ENCODE peak calls at places on chromosomes 5 and 9, in eight cellular contexts. P is ascending aorta; M is GM13976; A is uterus; X is stimulated activated CD4-positive, alpha-beta T cell treated with anti-CD3 and anti-CD28 coated beads, Interleukin-1b, Interleukin-23, amount 100 ng/mL, for 4 hours; L is stimulated activated CD8-positive, alpha-beta memory T cell treated with anti-CD3 and anti-CD28 coated beads, Interleukin-7, amount 100 ng/mL, for 4 hours; C is naive thymus-derived CD4-positive, alpha-beta T cell; W is DMS153. H is an unnamed sample.

GRCh38 chr5:146032911-146033310 is 72.5 kb downstream of the PLAC8L1 start:
- DNase-seq in A (no peak), M (no peak), W (no peak), X (no peak), L (no peak), C (no peak), P (no peak), H (no peak)

GRCh38 chr9:18580146-18580545 is 106.2 kb downstream of the ADAMTSL1 start:
- DNase-seq in L (no peak), M (no peak), W (no peak), A (no peak), P (no peak), X (no peak), C (no peak), H (no peak)

GRCh38 chr5:56269216-56269927 is 36.2 kb upstream of the ANKRD55 start:
- DNase-seq in L (no peak), M (peak), W (no peak), C (peak), P (no peak), X (no peak), A (peak), H (no peak)

GRCh38 chr5:153476767-153477166 is 13.7 kb upstream of the GRIA1 start:
- DNase-seq in M (no peak), C (no peak), P (no peak), L (no peak), A (no peak), W (no peak), X (no peak), H (no peak)

GRCh38 chr5:137085206-137085605 is 413.9 kb downstream of the SPOCK1 start:
- DNase-seq in P (no peak), A (no peak), C (no peak), W (no peak), L (no peak), M (no peak), X (no peak), H (no peak)

GRCh38 chr5:115685966-115686691 is 60.3 kb upstream of the TMED7 start:
- DNase-seq in A (peak), W (no peak), C (no peak), M (no peak), X (no peak), P (peak), L (no peak), H (no peak)

GRCh38 chr9:133729646-133730281 is 8.4 kb downstream of the SARDH start:
- DNase-seq in X (no peak), C (no peak), P (peak), W (no peak), A (no peak), L (no peak), M (no peak), H (no peak)

GRCh38 chr5:98110270-98110669 is 663.2 kb upstream of the RGMB start:
- DNase-seq in M (no peak), C (no peak), X (no peak), A (no peak), P (no peak), W (no peak), L (no peak), H (no peak)

GRCh38 chr5:36502608-36503007 is 103.8 kb upstream of the SLC1A3 start:
- DNase-seq in W (no peak), L (no peak), P (no peak), C (no peak), M (no peak), A (no peak), X (no peak), H (no peak)

GRCh38 chr5:176334031-176334770 is 27.4 kb downstream of the KIAA1191 start:
- DNase-seq in L (no peak), C (no peak), W (no peak), P (no peak), M (no peak), A (no peak), X (no peak), H (no peak)

GRCh38 chr5:1443145-1443543 is 2.1 kb downstream of the SLC6A3 start:
- DNase-seq in L (no peak), A (no peak), X (no peak), M (no peak), C (no peak), W (no peak), P (no peak), H (no peak)

GRCh38 chr9:1979815-1980367 is 35.3 kb upstream of the SMARCA2 start:
- DNase-seq in P (no peak), C (no peak), X (no peak), M (no peak), A (no peak), W (no peak), L (no peak), H (no peak)

GRCh38 chr5:59542841-59543825 is 350.4 kb downstream of the PDE4D start:
- DNase-seq in A (peak), C (no peak), X (no peak), W (peak), P (peak), L (no peak), M (no peak), H (no peak)

GRCh38 chr5:125100342-125100741 is 353.9 kb upstream of the ZNF608 start:
- DNase-seq in A (no peak), M (no peak), X (no peak), L (no peak), W (no peak), P (no peak), C (no peak), H (no peak)

GRCh38 chr9:38038307-38039089 is 30.5 kb downstream of the SHB start:
- DNase-seq in M (peak), A (no peak), L (no peak), X (no peak), W (no peak), C (no peak), P (no peak), H (no peak)

GRCh38 chr5:74945561-74946165 is 79.5 kb upstream of the FAM169A start:
- DNase-seq in W (no peak), P (no peak), M (peak), L (no peak), A (no peak), X (peak), C (no peak), H (no peak)

GRCh38 chr9:135394131-135394530 is 85.5 kb upstream of the PPP1R26 start:
- DNase-seq in M (no peak), P (no peak), W (no peak), X (no peak), L (no peak), A (no peak), C (no peak), H (no peak)

GRCh38 chr9:125203259-125203658 is 2.9 kb downstream of the RABEPK start:
- DNase-seq in M (no peak), A (no peak), W (no peak), L (no peak), X (no peak), P (no peak), C (no peak), H (no peak)

GRCh38 chr5:154162475-154163217 is 27.9 kb upstream of the GALNT10 start:
- DNase-seq in X (no peak), W (no peak), L (no peak), C (no peak), P (no peak), M (no peak), A (peak), H (no peak)

GRCh38 chr9:106450549-106450948 is 412.4 kb upstream of the ZNF462 start:
- DNase-seq in A (no peak), P (no peak), X (no peak), W (no peak), L (no peak), M (no peak), C (no peak), H (no peak)

GRCh38 chr5:173626501-173626812 is 10.0 kb upstream of the BOD1 start:
- DNase-seq in M (no peak), X (no peak), W (no peak), A (no peak), P (no peak), C (no peak), L (no peak), H (no peak)

GRCh38 chr9:131609116-131609830 is 64.0 kb downstream of the PRRT1B start:
- DNase-seq in W (no peak), L (no peak), P (peak), X (no peak), M (no peak), C (no peak), A (peak), H (no peak)

GRCh38 chr5:136295914-136296313 is 69.4 kb downstream of the TRPC7 start:
- DNase-seq in L (no peak), C (no peak), A (no peak), P (no peak), M (no peak), X (no peak), W (no peak), H (no peak)

GRCh38 chr5:139462582-139463276 is at the start of gene ECSCR:
- DNase-seq in W (no peak), P (no peak), M (no peak), X (no peak), C (no peak), A (peak), L (no peak), H (no peak)

GRCh38 chr5:9034671-9035070 is 511.2 kb downstream of the SEMA5A start:
- DNase-seq in A (no peak), P (no peak), M (no peak), X (no peak), L (no peak), W (peak), C (no peak), H (no peak)

GRCh38 chr5:136004436-136004835 is 24.4 kb upstream of the TGFBI start:
- DNase-seq in M (no peak), L (no peak), C (no peak), P (no peak), W (no peak), X (no peak), A (no peak), H (no peak)

GRCh38 chr5:80555099-80555498 is 15.0 kb downstream of the ANKRD34B start:
- DNase-seq in X (no peak), L (no peak), A (no peak), W (no peak), M (no peak), P (no peak), C (no peak), H (no peak)

GRCh38 chr5:146425023-146425422 is 22.1 kb upstream of the TCERG1 start:
- DNase-seq in M (no peak), X (no peak), W (no peak), P (no peak), A (no peak), L (no peak), C (no peak), H (no peak)

GRCh38 chr9:92385001-92385400 is 19.4 kb downstream of the OGN start:
- DNase-seq in X (no peak), A (no peak), P (no peak), M (no peak), L (no peak), C (no peak), W (no peak), H (no peak)